ENCODE peak calls at places on chromosomes 2 and 18, in eight cellular contexts. One of them, this sample, is unnamed.

GRCh38 chr2:130824492-130825061 is 12.1 kb upstream of the ARHGEF4 start:
- DNase-seq in endothelial cell: no peak
- DNase-seq in MM.1S: peak
- DNase-seq in ovary: no peak
- DNase-seq in lower leg skin: no peak
- DNase-seq in kidney epithelial cell: peak
- DNase-seq in cardiac fibroblast: peak
- DNase-seq in GM13976: peak
- DNase-seq in this sample: peak

GRCh38 chr2:108825736-108826135 is 39.2 kb downstream of the CCDC138 start:
- DNase-seq in endothelial cell: no peak
- DNase-seq in MM.1S: no peak
- DNase-seq in ovary: no peak
- DNase-seq in lower leg skin: no peak
- DNase-seq in kidney epithelial cell: no peak
- DNase-seq in cardiac fibroblast: no peak
- DNase-seq in GM13976: no peak
- DNase-seq in this sample: no peak

GRCh38 chr2:51153236-51153635 is 121.3 kb upstream of the NRXN1 start:
- DNase-seq in endothelial cell: no peak
- DNase-seq in MM.1S: no peak
- DNase-seq in ovary: no peak
- DNase-seq in lower leg skin: no peak
- DNase-seq in kidney epithelial cell: no peak
- DNase-seq in cardiac fibroblast: no peak
- DNase-seq in GM13976: no peak
- DNase-seq in this sample: no peak

GRCh38 chr18:60292186-60292585 is 80.4 kb downstream of the MC4R start:
- DNase-seq in endothelial cell: no peak
- DNase-seq in MM.1S: no peak
- DNase-seq in ovary: no peak
- DNase-seq in lower leg skin: no peak
- DNase-seq in kidney epithelial cell: no peak
- DNase-seq in cardiac fibroblast: no peak
- DNase-seq in GM13976: no peak
- DNase-seq in this sample: no peak

GRCh38 chr18:72895548-72895947 is 27.8 kb upstream of the NETO1 start:
- DNase-seq in endothelial cell: no peak
- DNase-seq in MM.1S: no peak
- DNase-seq in ovary: no peak
- DNase-seq in lower leg skin: no peak
- DNase-seq in kidney epithelial cell: peak
- DNase-seq in cardiac fibroblast: peak
- DNase-seq in GM13976: no peak
- DNase-seq in this sample: no peak

GRCh38 chr2:84959045-84959493 is 11.9 kb upstream of the KCMF1 start:
- DNase-seq in endothelial cell: no peak
- DNase-seq in MM.1S: no peak
- DNase-seq in ovary: no peak
- DNase-seq in lower leg skin: no peak
- DNase-seq in kidney epithelial cell: peak
- DNase-seq in cardiac fibroblast: peak
- DNase-seq in GM13976: no peak
- DNase-seq in this sample: no peak

GRCh38 chr2:30321466-30321865 is 90.1 kb downstream of the LBH start:
- DNase-seq in endothelial cell: no peak
- DNase-seq in MM.1S: no peak
- DNase-seq in ovary: no peak
- DNase-seq in lower leg skin: no peak
- DNase-seq in kidney epithelial cell: no peak
- DNase-seq in cardiac fibroblast: peak
- DNase-seq in GM13976: no peak
- DNase-seq in this sample: no peak

GRCh38 chr18:23136326-23137092 is 1.2 kb downstream of the CABLES1 start:
- DNase-seq in endothelial cell: peak
- DNase-seq in MM.1S: peak
- DNase-seq in ovary: peak
- DNase-seq in lower leg skin: no peak
- DNase-seq in kidney epithelial cell: no peak
- DNase-seq in cardiac fibroblast: peak
- DNase-seq in GM13976: peak
- DNase-seq in this sample: peak

GRCh38 chr2:57296795-57297517 is 749.6 kb upstream of the VRK2 start:
- DNase-seq in endothelial cell: no peak
- DNase-seq in MM.1S: no peak
- DNase-seq in ovary: no peak
- DNase-seq in lower leg skin: no peak
- DNase-seq in kidney epithelial cell: no peak
- DNase-seq in cardiac fibroblast: peak
- DNase-seq in GM13976: no peak
- DNase-seq in this sample: no peak

GRCh38 chr2:19774788-19775156 is 127.0 kb downstream of the TTC32 start:
- DNase-seq in endothelial cell: no peak
- DNase-seq in MM.1S: no peak
- DNase-seq in ovary: no peak
- DNase-seq in lower leg skin: no peak
- DNase-seq in kidney epithelial cell: no peak
- DNase-seq in cardiac fibroblast: no peak
- DNase-seq in GM13976: no peak
- DNase-seq in this sample: no peak

GRCh38 chr2:14827226-14828023 is 194.9 kb downstream of the LRATD1 start:
- DNase-seq in endothelial cell: no peak
- DNase-seq in MM.1S: no peak
- DNase-seq in ovary: no peak
- DNase-seq in lower leg skin: no peak
- DNase-seq in kidney epithelial cell: peak
- DNase-seq in cardiac fibroblast: no peak
- DNase-seq in GM13976: no peak
- DNase-seq in this sample: no peak

GRCh38 chr2:134934641-134935040 is 16.0 kb downstream of the CCNT2 start:
- DNase-seq in endothelial cell: no peak
- DNase-seq in MM.1S: no peak
- DNase-seq in ovary: no peak
- DNase-seq in lower leg skin: no peak
- DNase-seq in kidney epithelial cell: no peak
- DNase-seq in cardiac fibroblast: peak
- DNase-seq in GM13976: no peak
- DNase-seq in this sample: no peak

GRCh38 chr2:120833127-120833675 is 97.5 kb downstream of the GLI2 start:
- DNase-seq in endothelial cell: no peak
- DNase-seq in MM.1S: no peak
- DNase-seq in ovary: no peak
- DNase-seq in lower leg skin: no peak
- DNase-seq in kidney epithelial cell: no peak
- DNase-seq in cardiac fibroblast: no peak
- DNase-seq in GM13976: no peak
- DNase-seq in this sample: no peak

GRCh38 chr2:11990576-11990975 is 244.1 kb downstream of the LPIN1 start:
- DNase-seq in endothelial cell: no peak
- DNase-seq in MM.1S: no peak
- DNase-seq in ovary: no peak
- DNase-seq in lower leg skin: no peak
- DNase-seq in kidney epithelial cell: no peak
- DNase-seq in cardiac fibroblast: no peak
- DNase-seq in GM13976: no peak
- DNase-seq in this sample: no peak

GRCh38 chr2:69012310-69013122 is 463 bp upstream of the ANTXR1 start:
- DNase-seq in endothelial cell: peak
- DNase-seq in MM.1S: peak
- DNase-seq in ovary: peak
- DNase-seq in lower leg skin: peak
- DNase-seq in kidney epithelial cell: no peak
- DNase-seq in cardiac fibroblast: peak
- DNase-seq in GM13976: peak
- DNase-seq in this sample: peak

DNA sequence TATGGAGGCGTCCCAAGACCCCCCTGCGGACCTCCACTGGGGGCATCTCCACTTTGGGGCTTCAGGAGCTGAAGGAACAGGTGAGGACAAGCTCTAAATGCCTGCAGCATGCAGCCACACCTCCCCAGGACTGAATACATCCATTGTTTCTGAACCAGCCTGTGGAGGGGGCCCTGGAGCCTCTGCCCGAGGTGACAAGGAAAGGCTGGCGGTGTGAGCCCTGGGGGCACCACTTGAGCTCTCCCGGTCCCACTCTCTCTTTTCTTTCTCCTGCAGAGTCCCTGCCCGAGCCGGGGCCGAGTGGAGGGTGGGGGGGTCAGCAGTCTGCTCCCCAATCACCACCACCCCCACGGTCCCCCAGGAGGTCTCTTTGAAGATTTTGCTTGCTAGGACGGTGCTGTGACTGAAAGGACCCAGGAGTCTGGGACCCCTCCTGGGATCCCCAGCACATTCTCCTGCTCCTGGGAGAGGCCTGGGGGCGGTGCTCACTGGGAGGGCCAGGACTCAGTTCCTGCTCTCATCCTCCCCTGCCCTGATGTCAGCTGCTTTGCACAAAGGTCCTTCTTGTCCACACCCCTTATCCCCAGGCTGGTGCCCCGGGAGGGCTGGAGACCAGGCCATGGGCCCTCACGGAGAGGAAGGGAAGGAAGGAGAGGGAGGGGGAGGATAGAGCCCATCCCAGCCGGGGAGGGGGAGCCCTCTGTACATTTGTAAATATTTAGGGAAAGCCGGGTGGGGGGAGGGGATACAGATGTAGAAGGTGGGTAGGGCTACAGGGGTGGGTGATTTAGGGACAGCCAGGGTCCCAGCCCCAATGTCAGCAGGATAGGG is 5.7 kb downstream of the CHPF start:
- DNase-seq in endothelial cell: no peak
- DNase-seq in MM.1S: no peak
- DNase-seq in ovary: no peak
- DNase-seq in lower leg skin: no peak
- DNase-seq in kidney epithelial cell: no peak
- DNase-seq in cardiac fibroblast: no peak
- DNase-seq in GM13976: no peak
- DNase-seq in this sample: no peak
- TF ChIP-seq CTCF in endothelial cell: no peak
- TF ChIP-seq CTCF in MM.1S: no peak
- TF ChIP-seq CTCF in ovary: no peak
- TF ChIP-seq CTCF in lower leg skin: no peak
- TF ChIP-seq CTCF in kidney epithelial cell: peak
- TF ChIP-seq CTCF in cardiac fibroblast: peak
- TF ChIP-seq CTCF in GM13976: no peak
- TF ChIP-seq CTCF in this sample: no peak

GRCh38 chr2:65920659-65921058 is 488.3 kb upstream of the SPRED2 start:
- DNase-seq in endothelial cell: no peak
- DNase-seq in MM.1S: no peak
- DNase-seq in ovary: no peak
- DNase-seq in lower leg skin: no peak
- DNase-seq in kidney epithelial cell: no peak
- DNase-seq in cardiac fibroblast: no peak
- DNase-seq in GM13976: no peak
- DNase-seq in this sample: no peak

GRCh38 chr2:65917990-65918389 is 485.6 kb upstream of the SPRED2 start:
- DNase-seq in endothelial cell: no peak
- DNase-seq in MM.1S: no peak
- DNase-seq in ovary: no peak
- DNase-seq in lower leg skin: no peak
- DNase-seq in kidney epithelial cell: no peak
- DNase-seq in cardiac fibroblast: no peak
- DNase-seq in GM13976: no peak
- DNase-seq in this sample: no peak

GRCh38 chr2:65916785-65917295 is 484.4 kb upstream of the SPRED2 start:
- DNase-seq in endothelial cell: no peak
- DNase-seq in MM.1S: no peak
- DNase-seq in ovary: no peak
- DNase-seq in lower leg skin: no peak
- DNase-seq in kidney epithelial cell: no peak
- DNase-seq in cardiac fibroblast: no peak
- DNase-seq in GM13976: no peak
- DNase-seq in this sample: no peak

GRCh38 chr2:65919579-65920188 is 487.3 kb upstream of the SPRED2 start:
- DNase-seq in endothelial cell: no peak
- DNase-seq in MM.1S: no peak
- DNase-seq in ovary: no peak
- DNase-seq in lower leg skin: no peak
- DNase-seq in kidney epithelial cell: no peak
- DNase-seq in cardiac fibroblast: no peak
- DNase-seq in GM13976: no peak
- DNase-seq in this sample: no peak

GRCh38 chr2:65918760-65919187 is 486.4 kb upstream of the SPRED2 start:
- DNase-seq in endothelial cell: no peak
- DNase-seq in MM.1S: no peak
- DNase-seq in ovary: no peak
- DNase-seq in lower leg skin: no peak
- DNase-seq in kidney epithelial cell: no peak
- DNase-seq in cardiac fibroblast: no peak
- DNase-seq in GM13976: no peak
- DNase-seq in this sample: no peak
- TF ChIP-seq CTCF in endothelial cell: no peak
- TF ChIP-seq CTCF in MM.1S: peak
- TF ChIP-seq CTCF in ovary: no peak
- TF ChIP-seq CTCF in lower leg skin: no peak
- TF ChIP-seq CTCF in kidney epithelial cell: no peak
- TF ChIP-seq CTCF in cardiac fibroblast: no peak
- TF ChIP-seq CTCF in GM13976: no peak
- TF ChIP-seq CTCF in this sample: no peak

GRCh38 chr2:102736607-102737409 is 25.0 kb upstream of the TMEM182 start:
- DNase-seq in endothelial cell: peak
- DNase-seq in MM.1S: peak
- DNase-seq in ovary: peak
- DNase-seq in lower leg skin: peak
- DNase-seq in kidney epithelial cell: no peak
- DNase-seq in cardiac fibroblast: peak
- DNase-seq in GM13976: peak
- DNase-seq in this sample: peak
- TF ChIP-seq CTCF in endothelial cell: no peak
- TF ChIP-seq CTCF in MM.1S: no peak
- TF ChIP-seq CTCF in ovary: no peak
- TF ChIP-seq CTCF in lower leg skin: no peak
- TF ChIP-seq CTCF in kidney epithelial cell: no peak
- TF ChIP-seq CTCF in cardiac fibroblast: peak
- TF ChIP-seq CTCF in GM13976: no peak
- TF ChIP-seq CTCF in this sample: no peak

GRCh38 chr2:201182650-201183372 is at the start of gene CASP10:
- DNase-seq in endothelial cell: peak
- DNase-seq in MM.1S: peak
- DNase-seq in ovary: no peak
- DNase-seq in lower leg skin: peak
- DNase-seq in kidney epithelial cell: peak
- DNase-seq in cardiac fibroblast: peak
- DNase-seq in GM13976: peak
- DNase-seq in this sample: peak
- TF ChIP-seq CTCF in endothelial cell: no peak
- TF ChIP-seq CTCF in MM.1S: peak
- TF ChIP-seq CTCF in ovary: no peak
- TF ChIP-seq CTCF in lower leg skin: no peak
- TF ChIP-seq CTCF in kidney epithelial cell: peak
- TF ChIP-seq CTCF in cardiac fibroblast: peak
- TF ChIP-seq CTCF in GM13976: no peak
- TF ChIP-seq CTCF in this sample: peak

DNA sequence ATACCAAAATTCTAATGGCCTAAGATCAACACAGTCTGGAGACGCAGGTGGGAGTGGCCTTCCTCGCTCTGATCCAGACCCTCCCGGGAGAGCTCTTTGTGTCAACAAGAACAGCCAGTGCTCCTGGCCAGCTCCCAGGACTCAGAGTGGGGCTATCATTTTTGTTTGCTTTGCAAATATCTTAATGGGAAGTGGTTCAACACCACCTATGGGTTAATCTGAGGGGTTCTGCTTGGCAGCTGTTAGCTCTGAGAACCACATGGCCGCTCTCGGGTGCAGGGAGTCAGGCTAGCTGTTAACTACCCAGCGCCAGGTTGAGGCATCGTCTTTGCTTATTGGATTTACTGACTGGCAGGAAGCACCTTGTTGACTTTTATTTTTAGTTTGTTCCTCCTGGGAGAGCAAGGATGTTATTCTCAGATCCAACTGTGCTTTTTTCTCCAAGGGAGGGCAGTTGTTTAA is 184.8 kb upstream of the SP5 start:
- DNase-seq in endothelial cell: no peak
- DNase-seq in MM.1S: no peak
- DNase-seq in ovary: peak
- DNase-seq in lower leg skin: peak
- DNase-seq in kidney epithelial cell: peak
- DNase-seq in cardiac fibroblast: peak
- DNase-seq in GM13976: no peak
- DNase-seq in this sample: no peak
- TF ChIP-seq CTCF in endothelial cell: no peak
- TF ChIP-seq CTCF in MM.1S: no peak
- TF ChIP-seq CTCF in ovary: no peak
- TF ChIP-seq CTCF in lower leg skin: no peak
- TF ChIP-seq CTCF in kidney epithelial cell: no peak
- TF ChIP-seq CTCF in cardiac fibroblast: no peak
- TF ChIP-seq CTCF in GM13976: no peak
- TF ChIP-seq CTCF in this sample: no peak